ENCODE peak calls at places on chromosomes 5 and 9, in four cellular contexts. One of them, this sample, is unnamed.

GRCh38 chr5:74673011-74673790 is 11.8 kb upstream of the HEXB start:
- DNase-seq in epithelial cell of esophagus: peak
- DNase-seq in fibroblast of pulmonary artery: peak
- DNase-seq in breast epithelium: no peak
- DNase-seq in this sample: peak

GRCh38 chr5:98954392-98955028 is 25.7 kb upstream of the CHD1 start:
- DNase-seq in epithelial cell of esophagus: no peak
- DNase-seq in breast epithelium: no peak
- DNase-seq in fibroblast of pulmonary artery: no peak
- DNase-seq in this sample: no peak

GRCh38 chr5:16600397-16600796 is 16.4 kb downstream of the RETREG1 start:
- DNase-seq in breast epithelium: no peak
- DNase-seq in epithelial cell of esophagus: no peak
- DNase-seq in fibroblast of pulmonary artery: peak
- DNase-seq in this sample: no peak

GRCh38 chr9:36152741-36153438 is 16.3 kb upstream of the CCIN start:
- DNase-seq in breast epithelium: no peak
- DNase-seq in fibroblast of pulmonary artery: no peak
- DNase-seq in epithelial cell of esophagus: no peak
- DNase-seq in this sample: no peak

GRCh38 chr9:92657296-92658094 is 12.4 kb downstream of the IPPK start:
- DNase-seq in breast epithelium: no peak
- DNase-seq in fibroblast of pulmonary artery: no peak
- DNase-seq in epithelial cell of esophagus: no peak
- DNase-seq in this sample: no peak

GRCh38 chr9:88590558-88591146 is 55.7 kb downstream of the NXNL2 start:
- DNase-seq in fibroblast of pulmonary artery: no peak
- DNase-seq in epithelial cell of esophagus: peak
- DNase-seq in breast epithelium: no peak
- DNase-seq in this sample: no peak

GRCh38 chr5:169356811-169357210 is 55.9 kb upstream of the SLIT3 start:
- DNase-seq in breast epithelium: no peak
- DNase-seq in epithelial cell of esophagus: no peak
- DNase-seq in fibroblast of pulmonary artery: no peak
- DNase-seq in this sample: no peak

GRCh38 chr5:141753971-141754713 is 72.1 kb upstream of the ARAP3 start:
- DNase-seq in fibroblast of pulmonary artery: peak
- DNase-seq in breast epithelium: no peak
- DNase-seq in epithelial cell of esophagus: peak
- DNase-seq in this sample: peak

GRCh38 chr9:137613738-137614523 is 4.9 kb upstream of the EHMT1 start:
- DNase-seq in breast epithelium: no peak
- DNase-seq in fibroblast of pulmonary artery: no peak
- DNase-seq in epithelial cell of esophagus: no peak
- DNase-seq in this sample: no peak

GRCh38 chr9:138009456-138010273 is 132.1 kb downstream of the CACNA1B start:
- DNase-seq in epithelial cell of esophagus: no peak
- DNase-seq in fibroblast of pulmonary artery: no peak
- DNase-seq in breast epithelium: no peak
- DNase-seq in this sample: no peak

GRCh38 chr9:15824310-15824709 is 271.5 kb downstream of the CCDC171 start:
- DNase-seq in fibroblast of pulmonary artery: peak
- DNase-seq in breast epithelium: no peak
- DNase-seq in epithelial cell of esophagus: peak
- DNase-seq in this sample: peak

GRCh38 chr5:155047818-155048217 is 34.3 kb downstream of the KIF4B start:
- DNase-seq in epithelial cell of esophagus: no peak
- DNase-seq in breast epithelium: no peak
- DNase-seq in fibroblast of pulmonary artery: no peak
- DNase-seq in this sample: no peak

GRCh38 chr5:155049569-155050383 is 36.2 kb downstream of the KIF4B start:
- DNase-seq in fibroblast of pulmonary artery: peak
- DNase-seq in breast epithelium: no peak
- DNase-seq in epithelial cell of esophagus: peak
- DNase-seq in this sample: no peak

GRCh38 chr5:155050384-155051019 is 36.9 kb downstream of the KIF4B start:
- DNase-seq in breast epithelium: no peak
- DNase-seq in epithelial cell of esophagus: no peak
- DNase-seq in fibroblast of pulmonary artery: no peak
- DNase-seq in this sample: no peak

GRCh38 chr5:155044591-155044990 is 31.0 kb downstream of the KIF4B start:
- DNase-seq in epithelial cell of esophagus: no peak
- DNase-seq in breast epithelium: no peak
- DNase-seq in fibroblast of pulmonary artery: no peak
- DNase-seq in this sample: no peak

DNA sequence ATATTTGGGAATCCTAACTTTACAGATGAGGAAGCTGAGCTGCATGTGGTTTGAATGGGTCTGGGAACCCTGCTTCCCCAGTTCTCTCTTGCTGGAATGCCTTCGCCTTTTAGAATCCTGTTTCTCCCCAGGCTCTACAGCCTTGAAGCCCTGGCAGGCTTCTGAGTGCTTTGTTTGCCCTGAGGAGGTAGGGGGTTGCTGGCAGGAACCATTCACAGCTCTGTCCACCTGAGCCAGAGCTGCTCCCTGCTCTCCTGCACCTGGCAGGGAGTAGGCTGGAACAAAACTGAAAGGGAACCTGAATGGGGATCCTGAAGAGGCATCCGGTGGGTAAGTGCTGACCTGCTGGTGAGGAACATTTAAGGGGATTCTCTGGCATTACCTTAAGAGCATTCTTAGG is 33.0 kb downstream of the KIF4B start:
- DNase-seq in fibroblast of pulmonary artery: no peak
- DNase-seq in epithelial cell of esophagus: no peak
- DNase-seq in breast epithelium: no peak
- DNase-seq in this sample: no peak
- H3K4me3 ChIP-seq in fibroblast of pulmonary artery: no peak
- H3K4me3 ChIP-seq in epithelial cell of esophagus: no peak
- H3K4me3 ChIP-seq in breast epithelium: no peak
- H3K4me3 ChIP-seq in this sample: no peak

GRCh38 chr5:163489055-163489744 is 16.2 kb upstream of the MAT2B start:
- DNase-seq in breast epithelium: no peak
- DNase-seq in epithelial cell of esophagus: peak
- DNase-seq in fibroblast of pulmonary artery: peak
- DNase-seq in this sample: no peak
- TF ChIP-seq CTCF in breast epithelium: no peak
- TF ChIP-seq CTCF in epithelial cell of esophagus: peak
- TF ChIP-seq CTCF in fibroblast of pulmonary artery: peak
- TF ChIP-seq CTCF in this sample: peak

GRCh38 chr5:2755371-2755715 is 3.9 kb upstream of the IRX2 start:
- DNase-seq in epithelial cell of esophagus: no peak
- DNase-seq in breast epithelium: no peak
- DNase-seq in fibroblast of pulmonary artery: no peak
- DNase-seq in this sample: no peak

GRCh38 chr5:2754621-2755370 is 3.3 kb upstream of the IRX2 start:
- DNase-seq in breast epithelium: peak
- DNase-seq in fibroblast of pulmonary artery: no peak
- DNase-seq in epithelial cell of esophagus: peak
- DNase-seq in this sample: no peak

GRCh38 chr5:2756211-2756746 is 4.8 kb upstream of the IRX2 start:
- DNase-seq in fibroblast of pulmonary artery: peak
- DNase-seq in epithelial cell of esophagus: peak
- DNase-seq in breast epithelium: peak
- DNase-seq in this sample: no peak

GRCh38 chr5:2756764-2757163 is 5.3 kb upstream of the IRX2 start:
- DNase-seq in fibroblast of pulmonary artery: no peak
- DNase-seq in epithelial cell of esophagus: peak
- DNase-seq in breast epithelium: no peak
- DNase-seq in this sample: no peak

GRCh38 chr5:2755811-2756210 is 4.3 kb upstream of the IRX2 start:
- DNase-seq in fibroblast of pulmonary artery: no peak
- DNase-seq in epithelial cell of esophagus: peak
- DNase-seq in breast epithelium: peak
- DNase-seq in this sample: no peak
- H3K4me3 ChIP-seq in fibroblast of pulmonary artery: peak
- H3K4me3 ChIP-seq in epithelial cell of esophagus: peak
- H3K4me3 ChIP-seq in breast epithelium: peak
- H3K4me3 ChIP-seq in this sample: peak

GRCh38 chr5:134099288-134099872 is 15.1 kb upstream of the TCF7 start:
- DNase-seq in epithelial cell of esophagus: no peak
- DNase-seq in fibroblast of pulmonary artery: no peak
- DNase-seq in breast epithelium: no peak
- DNase-seq in this sample: no peak
- TF ChIP-seq CTCF in epithelial cell of esophagus: no peak
- TF ChIP-seq CTCF in fibroblast of pulmonary artery: no peak
- TF ChIP-seq CTCF in breast epithelium: no peak
- TF ChIP-seq CTCF in this sample: no peak

GRCh38 chr5:156913355-156913718 is 49.7 kb downstream of the TIMD4 start:
- DNase-seq in breast epithelium: no peak
- DNase-seq in epithelial cell of esophagus: no peak
- DNase-seq in fibroblast of pulmonary artery: no peak
- DNase-seq in this sample: no peak
- H3K4me3 ChIP-seq in breast epithelium: no peak
- H3K4me3 ChIP-seq in epithelial cell of esophagus: no peak
- H3K4me3 ChIP-seq in fibroblast of pulmonary artery: no peak
- H3K4me3 ChIP-seq in this sample: no peak

GRCh38 chr9:124858330-124859046 is 3.3 kb downstream of the RPL35 start:
- DNase-seq in fibroblast of pulmonary artery: no peak
- DNase-seq in epithelial cell of esophagus: no peak
- DNase-seq in breast epithelium: no peak
- DNase-seq in this sample: no peak
- TF ChIP-seq CTCF in fibroblast of pulmonary artery: peak
- TF ChIP-seq CTCF in epithelial cell of esophagus: no peak
- TF ChIP-seq CTCF in breast epithelium: no peak
- TF ChIP-seq CTCF in this sample: peak

DNA sequence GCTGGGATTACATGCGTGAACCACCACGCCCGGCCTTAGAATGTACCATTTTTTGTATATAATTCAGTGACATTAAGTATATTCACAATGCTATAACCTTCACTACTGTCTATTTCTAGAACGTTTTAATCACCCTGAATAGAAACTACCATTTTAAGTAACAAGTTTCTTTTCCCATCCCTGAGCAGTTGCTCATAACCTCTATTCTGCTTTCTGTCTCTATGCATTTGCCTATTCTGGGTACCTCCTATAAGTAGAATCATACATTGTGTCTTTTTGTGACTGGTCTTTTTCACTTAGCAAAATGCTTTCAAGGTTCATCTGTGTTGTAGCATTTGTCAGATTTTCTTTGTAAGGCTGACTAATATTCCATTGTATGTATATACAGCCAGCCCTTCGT is 39.9 kb downstream of the DDX46 start:
- DNase-seq in fibroblast of pulmonary artery: no peak
- DNase-seq in breast epithelium: no peak
- DNase-seq in epithelial cell of esophagus: no peak
- DNase-seq in this sample: no peak
- H3K4me3 ChIP-seq in fibroblast of pulmonary artery: no peak
- H3K4me3 ChIP-seq in breast epithelium: no peak
- H3K4me3 ChIP-seq in epithelial cell of esophagus: no peak
- H3K4me3 ChIP-seq in this sample: no peak

GRCh38 chr9:95764920-95765319 is 110.6 kb upstream of the ERCC6L2 start:
- DNase-seq in breast epithelium: peak
- DNase-seq in fibroblast of pulmonary artery: no peak
- DNase-seq in epithelial cell of esophagus: peak
- DNase-seq in this sample: no peak

GRCh38 chr9:95764490-95764889 is 111.0 kb upstream of the ERCC6L2 start:
- DNase-seq in fibroblast of pulmonary artery: no peak
- DNase-seq in breast epithelium: no peak
- DNase-seq in epithelial cell of esophagus: no peak
- DNase-seq in this sample: no peak

GRCh38 chr9:95762322-95762721 is 113.2 kb upstream of the ERCC6L2 start:
- DNase-seq in fibroblast of pulmonary artery: no peak
- DNase-seq in breast epithelium: no peak
- DNase-seq in epithelial cell of esophagus: no peak
- DNase-seq in this sample: no peak

GRCh38 chr9:95763983-95764382 is 111.5 kb upstream of the ERCC6L2 start:
- DNase-seq in breast epithelium: no peak
- DNase-seq in epithelial cell of esophagus: no peak
- DNase-seq in fibroblast of pulmonary artery: no peak
- DNase-seq in this sample: no peak

GRCh38 chr9:95763006-95763405 is 112.5 kb upstream of the ERCC6L2 start:
- DNase-seq in fibroblast of pulmonary artery: no peak
- DNase-seq in epithelial cell of esophagus: no peak
- DNase-seq in breast epithelium: no peak
- DNase-seq in this sample: no peak
- TF ChIP-seq CTCF in fibroblast of pulmonary artery: no peak
- TF ChIP-seq CTCF in epithelial cell of esophagus: no peak
- TF ChIP-seq CTCF in breast epithelium: no peak
- TF ChIP-seq CTCF in this sample: no peak

GRCh38 chr9:120936011-120936763 is 9.6 kb upstream of the TRAF1 start:
- DNase-seq in epithelial cell of esophagus: peak
- DNase-seq in breast epithelium: peak
- DNase-seq in fibroblast of pulmonary artery: peak
- DNase-seq in this sample: peak
- H3K4me3 ChIP-seq in epithelial cell of esophagus: no peak
- H3K4me3 ChIP-seq in breast epithelium: peak
- H3K4me3 ChIP-seq in fibroblast of pulmonary artery: peak
- H3K4me3 ChIP-seq in this sample: peak

DNA sequence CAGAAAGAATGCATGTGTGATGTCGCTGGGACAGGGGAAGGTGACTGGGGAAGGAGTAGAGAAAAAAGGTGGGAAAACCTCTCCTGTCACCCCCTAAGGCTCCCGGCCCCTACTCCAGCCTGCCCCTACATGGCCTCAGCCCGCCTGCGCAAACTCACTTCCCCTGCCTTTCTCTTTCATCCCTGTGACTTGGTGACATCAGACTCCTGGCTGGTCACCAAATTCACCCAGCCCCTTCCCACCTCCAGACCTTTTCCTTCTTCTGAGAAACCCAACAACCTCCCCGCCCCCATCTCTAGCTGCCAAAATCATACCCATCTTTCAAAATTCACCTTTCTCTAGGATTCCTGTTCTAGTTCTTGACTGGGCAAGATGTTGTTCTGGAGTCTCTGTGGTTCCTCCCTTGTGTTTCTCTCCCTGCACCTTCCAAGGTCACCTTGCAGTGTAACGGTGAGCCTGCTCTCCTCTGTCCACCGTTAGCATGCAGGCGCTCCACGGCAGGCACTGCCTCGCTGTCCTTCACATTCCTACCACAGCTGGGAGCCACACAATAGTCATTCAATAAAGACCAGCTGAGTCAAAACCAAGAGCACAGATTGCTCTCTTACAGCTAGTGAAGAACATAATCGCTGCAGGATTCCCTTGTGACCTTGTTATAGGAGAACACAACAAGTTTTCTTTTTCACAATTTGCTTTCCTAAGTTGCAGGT is 134.5 kb downstream of the FANCC start:
- DNase-seq in epithelial cell of esophagus: no peak
- DNase-seq in fibroblast of pulmonary artery: peak
- DNase-seq in breast epithelium: no peak
- DNase-seq in this sample: no peak
- TF ChIP-seq CTCF in epithelial cell of esophagus: peak
- TF ChIP-seq CTCF in fibroblast of pulmonary artery: peak
- TF ChIP-seq CTCF in breast epithelium: no peak
- TF ChIP-seq CTCF in this sample: peak

This sample was measured in astrocyte of the cerebellum.